ENCODE peak calls at places on chromosome 16, in six cellular contexts. O, K, B, E, L and G are unnamed samples.

GRCh38 chr16:2042171-2042570 is 5.5 kb downstream of the NTHL1 start:
- DNase-seq in O (no peak), K (no peak), B (peak; percentile 88), E (peak; percentile 94), L (no peak), G (no peak)

GRCh38 chr16:84830765-84831384 is 11.1 kb downstream of the CRISPLD2 start:
- DNase-seq in O (no peak), K (no peak), B (no peak), E (no peak), L (no peak), G (no peak)

GRCh38 chr16:15942901-15943690 is 6.3 kb upstream of the ABCC1 start:
- DNase-seq in O (no peak), K (no peak), B (no peak), E (no peak), L (no peak), G (no peak)

GRCh38 chr16:57764341-57765159 is 29.0 kb downstream of the KATNB1 start:
- DNase-seq in O (peak; percentile 5), K (no peak), B (no peak), E (peak; percentile 56), L (peak; percentile 100), G (no peak)

GRCh38 chr16:27401768-27402568 is at the start of gene IL21R:
- DNase-seq in O (peak; percentile 89), K (peak; percentile 79), B (peak; percentile 39), E (no peak), L (peak; percentile 29), G (peak; percentile 78)

GRCh38 chr16:57041182-57042156 is 50.9 kb upstream of the CPNE2 start:
- DNase-seq in O (peak; percentile 84), K (peak; percentile 68), B (no peak), E (no peak), L (no peak), G (peak; percentile 34)

GRCh38 chr16:68490829-68491575 is 42.7 kb upstream of the SMPD3 start:
- DNase-seq in O (no peak), K (no peak), B (peak; percentile 17), E (no peak), L (no peak), G (no peak)

GRCh38 chr16:56480776-56481467 is 29.6 kb downstream of the OGFOD1 start:
- DNase-seq in O (no peak), K (no peak), B (no peak), E (peak; percentile 93), L (no peak), G (no peak)

GRCh38 chr16:66432429-66432828 is 5.3 kb downstream of the BEAN1 start:
- DNase-seq in O (no peak), K (no peak), B (no peak), E (no peak), L (no peak), G (no peak)

GRCh38 chr16:56525154-56525720 is 5.4 kb upstream of the BBS2 start:
- DNase-seq in O (no peak), K (no peak), B (no peak), E (no peak), L (no peak), G (no peak)